ENCODE peak calls at places on chromosomes 11 and 22, in four cellular contexts. N is H1, I is prostate gland, V is spleen. C is an unnamed sample.

GRCh38 chr22:22431271-22432220 is 77.0 kb downstream of the ZNF280B start:
- DNase-seq in N (peak; percentile 89), I (peak; percentile 33), V (peak; percentile 87), C (no peak)

GRCh38 chr11:61384271-61385242 is 7.8 kb upstream of the TMEM216 start:
- DNase-seq in N (peak; percentile 53), I (no peak), V (no peak), C (no peak)

GRCh38 chr22:33331017-33331416 is 272.8 kb upstream of the SYN3 start:
- DNase-seq in N (no peak), I (no peak), V (no peak), C (no peak)

GRCh38 chr11:104078995-104079394 is 42.6 kb downstream of the DDI1 start:
- DNase-seq in N (no peak), I (no peak), V (no peak), C (no peak)

GRCh38 chr11:8784936-8785335 is 102.3 kb downstream of the RPL27A start:
- DNase-seq in N (no peak), I (no peak), V (no peak), C (no peak)

GRCh38 chr11:69808708-69809107 is 10.5 kb downstream of the FGF3 start:
- DNase-seq in N (no peak), I (no peak), V (no peak), C (no peak)

GRCh38 chr11:69174841-69175240 is 19.1 kb downstream of the SMIM38 start:
- DNase-seq in N (no peak), I (no peak), V (peak; percentile 17), C (no peak)

GRCh38 chr11:31995525-31996123 is 95.2 kb upstream of the RCN1 start:
- DNase-seq in N (no peak), I (no peak), V (no peak), C (no peak)

GRCh38 chr11:43632171-43632570 is 48.4 kb upstream of the HSD17B12 start:
- DNase-seq in N (no peak), I (no peak), V (no peak), C (no peak)

GRCh38 chr11:71477637-71478011 is 24.6 kb downstream of the NADSYN1 start:
- DNase-seq in N (peak; percentile 51), I (no peak), V (peak; percentile 44), C (no peak)

GRCh38 chr11:94597896-94598295 is 30.7 kb downstream of the PIWIL4 start:
- DNase-seq in N (no peak), I (no peak), V (no peak), C (no peak)

GRCh38 chr11:57323503-57324153 is 1.1 kb downstream of the TNKS1BP1 start:
- DNase-seq in N (no peak), I (no peak), V (no peak), C (no peak)

GRCh38 chr11:12827929-12828812 is 153.9 kb downstream of the TEAD1 start:
- DNase-seq in N (no peak), I (peak; percentile 59), V (no peak), C (no peak)

GRCh38 chr11:68093565-68093964 is 27.6 kb downstream of the CHKA start:
- DNase-seq in N (no peak), I (no peak), V (no peak), C (no peak)

GRCh38 chr22:45083659-45084305 is 74.0 kb upstream of the PHF21B start:
- DNase-seq in N (no peak), I (no peak), V (no peak), C (no peak)

GRCh38 chr22:24944224-24944937 is 2.1 kb downstream of the LHFPL7 start:
- DNase-seq in N (no peak), I (no peak), V (no peak), C (no peak)

GRCh38 chr11:113014262-113014661 is 53.0 kb downstream of the NCAM1 start:
- DNase-seq in N (no peak), I (no peak), V (no peak), C (no peak)

GRCh38 chr11:29511394-29511793 is 505.4 kb downstream of the KCNA4 start:
- DNase-seq in N (no peak), I (no peak), V (no peak), C (no peak)

GRCh38 chr11:98090861-98091575 is 929.7 kb upstream of the CNTN5 start:
- DNase-seq in N (no peak), I (no peak), V (no peak), C (no peak)

GRCh38 chr11:96055706-96056387 is 131.9 kb upstream of the MTMR2 start:
- DNase-seq in N (no peak), I (no peak), V (no peak), C (no peak)

GRCh38 chr22:21861856-21862255 is 5.6 kb downstream of the MAPK1 start:
- DNase-seq in N (no peak), I (no peak), V (no peak), C (no peak)

GRCh38 chr22:39800790-39801540 is 92.6 kb downstream of the ENTHD1 start:
- DNase-seq in N (no peak), I (no peak), V (no peak), C (no peak)

GRCh38 chr11:37449146-37449545 is 851.1 kb upstream of the RAG2 start:
- DNase-seq in N (no peak), I (no peak), V (no peak), C (no peak)

GRCh38 chr11:10309163-10310093 is 4.6 kb downstream of the ADM start:
- DNase-seq in N (no peak), I (peak; percentile 92), V (peak; percentile 75), C (no peak)

GRCh38 chr11:27200779-27201453 is 160.3 kb downstream of the BBOX1 start:
- DNase-seq in N (no peak), I (no peak), V (no peak), C (no peak)

GRCh38 chr11:64745523-64746328 is 1.8 kb upstream of the RASGRP2 start:
- DNase-seq in N (peak; percentile 89), I (peak; percentile 36), V (peak; percentile 96), C (no peak)

GRCh38 chr22:44848296-44848741 is 95.9 kb downstream of the ARHGAP8 start:
- DNase-seq in N (no peak), I (no peak), V (no peak), C (no peak)

GRCh38 chr11:130831506-130832385 is 84.5 kb downstream of the SNX19 start:
- DNase-seq in N (no peak), I (no peak), V (no peak), C (no peak)

GRCh38 chr22:26588749-26589366 is 1.1 kb downstream of the TPST2 start:
- DNase-seq in N (no peak), I (no peak), V (peak; percentile 69), C (no peak)

GRCh38 chr11:125621995-125622394 is 3.0 kb upstream of the CHEK1 start:
- DNase-seq in N (no peak), I (no peak), V (no peak), C (no peak)

GRCh38 chr22:22167791-22168189 is 76.8 kb upstream of the VPREB1 start:
- DNase-seq in N (no peak), I (no peak), V (peak; percentile 83), C (no peak)

GRCh38 chr11:69233761-69234136 is 60.2 kb upstream of the MYEOV start:
- DNase-seq in N (no peak), I (no peak), V (no peak), C (peak; percentile 79)

GRCh38 chr22:43269325-43270040 is 73.7 kb downstream of the SCUBE1 start:
- DNase-seq in N (no peak), I (no peak), V (no peak), C (no peak)

GRCh38 chr11:94933225-94934130 is 39.9 kb downstream of the CWC15 start:
- DNase-seq in N (no peak), I (no peak), V (no peak), C (no peak)

GRCh38 chr11:6006395-6006794 is 351 bp downstream of the OR56A4 start:
- DNase-seq in N (no peak), I (no peak), V (no peak), C (no peak)

DNA sequence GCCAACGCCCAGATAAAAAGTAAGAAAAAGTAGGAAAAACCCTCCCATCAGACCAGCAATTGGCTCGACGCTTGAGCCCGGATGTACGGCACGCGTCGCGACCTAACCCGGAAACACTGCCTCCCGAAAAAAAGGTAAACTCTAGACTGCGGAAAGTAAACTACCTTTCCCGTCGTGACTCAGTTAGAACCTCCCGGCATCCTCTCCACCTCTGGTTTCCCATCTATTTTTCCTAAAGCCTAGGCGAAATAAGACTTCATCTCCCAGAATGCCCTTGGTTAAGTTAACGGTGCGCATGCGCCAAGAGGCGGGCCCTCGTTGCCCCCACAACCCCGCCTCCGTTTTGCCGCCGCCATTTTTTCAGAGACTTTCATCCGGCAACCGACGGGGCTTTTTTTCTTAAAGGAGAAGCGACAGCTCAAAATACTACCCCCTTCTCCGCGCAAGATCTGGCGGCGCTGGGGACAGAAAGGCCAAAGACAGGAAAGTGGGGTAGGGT is 678 bp upstream of the ZFP91 start:
- DNase-seq in N (peak; percentile 91), I (peak; percentile 96), V (peak; percentile 95), C (peak; percentile 99)
- TF ChIP-seq POLR2A in N (no peak), I (no peak), V (no peak), C (no peak)

GRCh38 chr11:59807047-59807446 is 3.5 kb downstream of the MRPL16 start:
- DNase-seq in N (no peak), I (no peak), V (no peak), C (no peak)

GRCh38 chr11:59812220-59812619 is 1.6 kb upstream of the MRPL16 start:
- DNase-seq in N (no peak), I (no peak), V (no peak), C (no peak)

GRCh38 chr11:59810189-59810910 is at the start of gene MRPL16:
- DNase-seq in N (peak; percentile 93), I (peak; percentile 86), V (peak; percentile 95), C (no peak)

GRCh38 chr11:59813364-59813763 is 2.8 kb upstream of the MRPL16 start:
- DNase-seq in N (no peak), I (no peak), V (no peak), C (no peak)

DNA sequence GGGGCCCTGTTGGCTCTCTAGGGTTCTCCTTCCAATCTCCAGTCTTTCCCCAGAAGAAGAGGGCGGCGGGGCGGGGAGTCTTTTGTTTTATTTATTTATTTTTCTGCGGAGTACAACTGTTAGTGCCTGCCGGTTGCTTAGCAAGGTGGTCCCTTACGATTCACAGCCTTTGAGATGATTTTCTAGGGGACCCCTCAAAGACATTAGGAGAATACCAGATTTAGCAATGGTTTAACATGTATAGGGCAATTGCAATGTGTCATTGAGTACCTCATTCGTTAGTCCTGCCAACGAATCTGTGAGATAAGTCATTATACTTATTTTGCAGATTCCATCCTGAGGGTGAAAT is 307 bp upstream of the MRPL16 start:
- DNase-seq in N (no peak), I (no peak), V (no peak), C (no peak)
- TF ChIP-seq POLR2AphosphoS5 in N (no peak), I (no peak), V (no peak), C (no peak)

GRCh38 chr22:29380856-29381255 is 7.5 kb downstream of the AP1B1 start:
- DNase-seq in N (no peak), I (no peak), V (no peak), C (no peak)
- TF ChIP-seq POLR2A in N (no peak), I (no peak), V (no peak), C (no peak)

GRCh38 chr22:20438066-20438677 is 547 bp upstream of the SCARF2 start:
- DNase-seq in N (peak; percentile 80), I (no peak), V (peak; percentile 74), C (no peak)
- TF ChIP-seq POLR2AphosphoS5 in N (no peak), I (no peak), V (peak; percentile 57), C (peak; percentile 79)